ENCODE peak calls at places on chromosomes 7 and 10, in nine cellular contexts. D, W, B, F, M, K, T, H and Y are unnamed samples.

GRCh38 chr10:101767600-101767945 is 8.3 kb downstream of the FGF8 start:
- DNase-seq in D (no peak), H (no peak), F (no peak), M (no peak), B (no peak), W (no peak), T (no peak), K (no peak), Y (no peak)

GRCh38 chr10:100327007-100327700 is 2.9 kb downstream of the PKD2L1 start:
- DNase-seq in K (no peak), H (no peak), M (no peak), W (no peak), F (no peak), D (peak; percentile 26), T (no peak), B (peak; percentile 22), Y (peak; percentile 47)

GRCh38 chr7:44367475-44368030 is 42.2 kb upstream of the CAMK2B start:
- DNase-seq in W (no peak), K (no peak), F (no peak), T (no peak), M (no peak), B (no peak), H (no peak), D (no peak), Y (no peak)

GRCh38 chr7:38535013-38535412 is 96.2 kb downstream of the AMPH start:
- DNase-seq in B (no peak), H (no peak), T (no peak), F (no peak), W (no peak), D (no peak), M (no peak), K (no peak), Y (no peak)

GRCh38 chr7:149771696-149772235 is 1.6 kb downstream of the ZNF467 start:
- DNase-seq in M (peak; percentile 64), H (peak; percentile 78), B (peak; percentile 42), F (peak; percentile 87), K (peak; percentile 97), W (peak; percentile 83), T (peak; percentile 96), D (peak; percentile 90), Y (peak; percentile 78)

GRCh38 chr10:44506386-44506785 is 121.5 kb upstream of the CXCL12 start:
- DNase-seq in F (no peak), T (no peak), B (no peak), W (no peak), K (no peak), H (no peak), M (no peak), D (no peak), Y (no peak)

GRCh38 chr7:99196536-99197288 is 11.2 kb downstream of the KPNA7 start:
- DNase-seq in M (no peak), K (no peak), H (peak; percentile 69), W (peak; percentile 5), B (peak; percentile 55), F (no peak), D (no peak), T (peak; percentile 19), Y (peak; percentile 17)

GRCh38 chr7:841943-842342 is 9.7 kb downstream of the SUN1 start:
- DNase-seq in H (no peak), T (no peak), K (no peak), B (no peak), D (no peak), M (no peak), W (no peak), F (no peak), Y (no peak)

GRCh38 chr7:142887282-142888015 is 1.9 kb upstream of the TRPV6 start:
- DNase-seq in M (no peak), D (no peak), B (no peak), W (no peak), T (no peak), K (no peak), F (no peak), H (no peak), Y (no peak)
- H3K4me3 ChIP-seq in M (no peak overlapping the region), D (no peak overlapping the region), B (no peak overlapping the region), W (no peak overlapping the region), T (no peak overlapping the region), K (no peak overlapping the region), F (no peak overlapping the region), H (no peak overlapping the region), Y (no peak overlapping the region)

DNA sequence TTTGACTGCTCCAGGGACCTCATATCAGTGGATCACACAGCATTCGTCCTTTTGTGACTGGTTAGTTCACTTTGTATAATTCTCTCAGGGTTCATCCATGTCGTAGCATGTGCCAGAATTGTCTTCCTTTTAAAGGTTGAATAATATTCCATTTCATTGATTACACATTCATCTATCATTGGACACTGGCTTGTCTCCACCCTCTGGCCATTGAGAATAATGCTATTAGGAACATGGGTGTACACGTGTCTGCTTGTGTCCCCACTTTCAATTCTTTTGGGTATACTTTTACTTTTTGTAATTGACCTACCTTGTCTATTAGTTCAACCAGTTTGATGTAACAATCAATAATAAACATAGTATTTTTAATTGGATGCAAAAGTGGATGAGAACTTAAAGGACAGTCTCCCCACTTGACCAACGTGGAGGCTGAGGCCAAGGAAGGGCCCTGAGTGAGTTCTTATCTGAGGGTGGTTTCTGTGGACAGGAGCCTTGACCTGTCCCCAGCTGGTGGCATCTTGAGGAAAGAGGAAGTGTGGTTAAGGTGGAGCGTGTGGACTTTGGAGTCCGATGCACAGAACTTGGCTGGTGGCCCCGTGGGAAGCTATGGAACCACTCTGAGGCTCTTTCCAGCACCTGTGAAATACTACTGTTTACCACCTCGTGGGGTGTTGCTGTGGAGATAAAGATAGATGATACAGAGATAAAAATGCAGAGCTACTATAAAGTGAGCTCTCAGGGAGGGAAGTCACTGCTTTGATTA is 16.6 kb downstream of the WDFY4 start:
- DNase-seq in H (no peak), K (no peak), B (no peak), F (no peak), T (no peak), M (no peak), W (no peak), D (no peak), Y (no peak)
- TF ChIP-seq CTCF in H (no peak), K (no peak), B (no peak), F (no peak), T (no peak), M (peak; percentile 16), W (no peak), D (no peak), Y (no peak)

DNA sequence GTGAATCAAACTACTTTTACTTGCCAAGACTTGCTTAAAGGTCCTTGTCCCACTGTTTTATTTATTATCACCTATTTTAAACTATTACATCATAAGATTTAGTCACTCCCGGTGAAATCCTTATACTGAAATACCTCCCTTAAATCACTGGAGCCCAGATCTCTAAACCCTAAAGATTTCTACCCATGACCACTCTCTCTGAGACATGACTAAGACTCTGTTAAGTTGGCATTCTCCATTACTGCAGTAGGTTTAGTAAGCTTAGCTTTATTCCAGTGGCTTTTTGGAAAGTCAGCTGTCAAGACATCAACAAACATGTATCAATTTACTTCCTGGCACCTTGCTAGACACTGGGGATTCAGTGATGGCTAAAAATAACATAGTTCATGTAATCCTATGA is 874.2 kb downstream of the KCNMA1 start:
- DNase-seq in W (no peak), D (no peak), H (peak; percentile 34), B (no peak), T (peak; percentile 2), F (no peak), M (no peak), K (no peak), Y (no peak)
- H3K4me3 ChIP-seq in W (no peak overlapping the region), D (no peak overlapping the region), H (no peak overlapping the region), B (no peak overlapping the region), T (no peak overlapping the region), F (no peak overlapping the region), M (no peak overlapping the region), K (no peak overlapping the region), Y (no peak overlapping the region)

DNA sequence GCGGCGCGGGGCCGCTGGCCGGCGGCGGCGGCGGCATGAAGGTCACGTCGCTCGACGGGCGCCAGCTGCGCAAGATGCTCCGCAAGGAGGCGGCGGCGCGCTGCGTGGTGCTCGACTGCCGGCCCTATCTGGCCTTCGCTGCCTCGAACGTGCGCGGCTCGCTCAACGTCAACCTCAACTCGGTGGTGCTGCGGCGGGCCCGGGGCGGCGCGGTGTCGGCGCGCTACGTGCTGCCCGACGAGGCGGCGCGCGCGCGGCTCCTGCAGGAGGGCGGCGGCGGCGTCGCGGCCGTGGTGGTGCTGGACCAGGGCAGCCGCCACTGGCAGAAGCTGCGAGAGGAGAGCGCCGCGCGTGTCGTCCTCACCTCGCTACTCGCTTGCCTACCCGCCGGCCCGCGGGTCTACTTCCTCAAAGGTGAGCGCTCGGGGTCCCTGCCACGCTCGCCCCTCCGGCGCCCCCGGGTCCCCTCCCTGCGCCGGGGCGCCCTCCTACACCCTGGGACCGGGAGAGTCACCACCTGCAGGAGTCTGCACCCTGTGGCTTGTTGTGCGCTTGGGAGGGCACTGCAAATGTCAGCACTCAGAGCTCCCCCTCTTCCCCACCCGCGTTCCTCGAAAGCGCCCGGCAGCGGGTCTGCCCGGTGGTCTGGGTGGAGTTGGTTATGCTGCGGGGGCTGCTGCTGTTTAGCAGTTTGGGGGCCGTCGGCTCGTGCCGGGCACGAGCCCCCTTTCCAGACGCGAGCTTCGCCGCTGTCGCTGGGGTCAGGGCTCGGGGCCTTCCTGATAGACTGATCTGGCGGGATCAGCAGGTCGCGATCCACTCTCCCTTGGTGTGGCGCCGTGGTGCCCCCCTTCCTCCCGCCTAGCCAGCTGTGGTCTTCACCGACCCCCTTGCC is 627 bp downstream of the DUSP5 start:
- DNase-seq in M (no peak), W (peak; percentile 70), D (peak; percentile 45), K (peak; percentile 77), T (peak; percentile 67), B (peak; percentile 41), F (no peak), H (peak; percentile 29), Y (peak; percentile 70)
- TF ChIP-seq CTCF in M (no peak), W (no peak), D (no peak), K (no peak), T (no peak), B (no peak), F (no peak), H (no peak), Y (no peak)

GRCh38 chr7:27551803-27552202 is 110.9 kb downstream of the HIBADH start:
- DNase-seq in B (no peak), H (no peak), W (no peak), D (no peak), F (no peak), T (no peak), M (no peak), K (no peak), Y (no peak)

GRCh38 chr7:27555670-27556069 is 107.0 kb downstream of the HIBADH start:
- DNase-seq in K (no peak), T (no peak), M (no peak), W (no peak), F (no peak), H (peak; percentile 2), D (no peak), B (no peak), Y (no peak)

GRCh38 chr7:27549621-27550020 is 113.1 kb downstream of the HIBADH start:
- DNase-seq in H (no peak), K (no peak), B (no peak), W (no peak), T (no peak), F (no peak), D (no peak), M (no peak), Y (no peak)

GRCh38 chr7:27553288-27553687 is 109.4 kb downstream of the HIBADH start:
- DNase-seq in W (no peak), K (no peak), M (no peak), D (no peak), H (no peak), B (no peak), F (no peak), T (no peak), Y (no peak)

DNA sequence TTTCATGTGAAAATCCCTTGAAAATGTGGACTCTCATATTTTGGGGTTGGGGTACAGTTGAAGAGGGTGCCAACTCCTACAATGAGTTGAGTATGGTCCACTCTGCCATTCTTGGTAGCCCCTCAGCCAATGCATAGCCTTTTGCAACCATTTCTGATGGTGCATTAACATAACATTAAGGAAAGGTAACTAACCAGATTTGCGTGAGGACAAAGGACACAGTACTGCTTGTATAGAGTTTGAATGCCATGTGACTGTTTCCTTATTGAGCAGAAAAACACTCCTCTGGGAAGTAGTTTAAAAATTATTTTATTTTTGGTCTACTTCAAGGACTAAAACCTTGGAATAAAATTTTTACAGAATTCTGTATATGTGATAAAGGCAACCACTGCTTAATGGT is 107.9 kb downstream of the HIBADH start:
- DNase-seq in K (no peak), H (no peak), W (no peak), D (no peak), B (no peak), M (no peak), T (no peak), F (no peak), Y (no peak)
- H3K4me3 ChIP-seq in K (no peak overlapping the region), H (no peak overlapping the region), W (no peak overlapping the region), D (no peak overlapping the region), B (no peak overlapping the region), M (no peak overlapping the region), T (no peak overlapping the region), F (no peak overlapping the region), Y (no peak overlapping the region)